ENCODE peak calls at places on chromosomes 12 and 14, in seven cellular contexts. K is activated CD4-positive, alpha-beta T cell treated with anti-CD3 and anti-CD28 coated beads, Interleukin-2, amount 50 U/mL, for 1 hour; F is T-cell; V is H54; P is IMR-90; I is retinal pigment epithelial cell; D is COLO829. U is an unnamed sample.

GRCh38 chr14:23984891-23985607 is 3.7 kb upstream of the DHRS4L2 start:
- DNase-seq in D (no peak), P (peak), F (no peak), K (no peak), V (no peak), I (peak), U (no peak)

GRCh38 chr12:107491856-107492255 is 193.7 kb upstream of the PWP1 start:
- DNase-seq in K (no peak), I (no peak), V (no peak), F (no peak), D (peak), P (peak), U (no peak)

GRCh38 chr14:92686763-92687427 is 61.5 kb downstream of the LGMN start:
- DNase-seq in P (peak), F (peak), K (peak), V (peak), D (peak), I (no peak), U (no peak)

GRCh38 chr12:98559666-98560065 is 33.8 kb upstream of the SLC25A3 start:
- DNase-seq in P (no peak), D (peak), K (no peak), I (no peak), F (no peak), V (no peak), U (no peak)

GRCh38 chr14:77184396-77185092 is 2.9 kb downstream of the TMEM63C start:
- DNase-seq in K (no peak), P (no peak), D (no peak), F (no peak), V (no peak), I (no peak), U (no peak)

GRCh38 chr12:116916714-116917114 is 6.0 kb downstream of the FBXW8 start:
- DNase-seq in P (peak), V (peak), I (peak), K (peak), D (peak), F (peak), U (peak)

GRCh38 chr14:103723176-103724081 is 7.8 kb downstream of the ZFYVE21 start:
- DNase-seq in K (no peak), I (no peak), D (no peak), F (no peak), P (no peak), V (no peak), U (no peak)

GRCh38 chr12:7609480-7609879 is 56.2 kb downstream of the APOBEC1 start:
- DNase-seq in P (peak), F (no peak), D (no peak), I (no peak), K (no peak), V (no peak), U (no peak)

GRCh38 chr14:70808023-70808401 is 1.3 kb downstream of the MAP3K9 start:
- DNase-seq in P (no peak), V (peak), D (no peak), K (peak), I (no peak), F (peak), U (no peak)

GRCh38 chr12:67651380-67651695 is 2.8 kb downstream of the DYRK2 start:
- DNase-seq in I (no peak), K (peak), V (peak), D (no peak), F (peak), P (peak), U (no peak)

GRCh38 chr14:90568405-90568804 is 171.6 kb downstream of the CALM1 start:
- DNase-seq in I (peak), F (no peak), K (no peak), D (no peak), P (no peak), V (no peak), U (no peak)

GRCh38 chr14:59688224-59689170 is 111.9 kb upstream of the CCDC175 start:
- DNase-seq in F (no peak), V (peak), D (peak), K (no peak), P (peak), I (peak), U (no peak)

GRCh38 chr12:62805517-62805916 is 129.4 kb downstream of the PPM1H start:
- DNase-seq in P (no peak), V (no peak), D (no peak), F (no peak), K (no peak), I (no peak), U (no peak)

GRCh38 chr14:92549853-92550244 is 36.3 kb downstream of the RIN3 start:
- DNase-seq in D (no peak), K (no peak), F (no peak), V (no peak), P (peak), I (no peak), U (no peak)

GRCh38 chr14:32004300-32004699 is 72.8 kb upstream of the ARHGAP5 start:
- DNase-seq in K (no peak), F (no peak), P (no peak), I (no peak), D (no peak), V (no peak), U (peak)

GRCh38 chr12:60259241-60259640 is 663.4 kb downstream of the SLC16A7 start:
- DNase-seq in I (no peak), F (no peak), V (no peak), K (no peak), D (no peak), P (no peak), U (no peak)

GRCh38 chr14:88667555-88668273 is 104.9 kb downstream of the ZC3H14 start:
- DNase-seq in I (peak), D (peak), V (peak), K (peak), F (peak), P (peak), U (peak)

GRCh38 chr14:101539929-101540328 is 21.4 kb upstream of the DIO3 start:
- DNase-seq in P (no peak), K (no peak), I (no peak), D (no peak), V (no peak), F (no peak), U (no peak)

GRCh38 chr12:51323966-51324895 is at the start of gene BIN2:
- DNase-seq in K (peak), V (no peak), P (no peak), D (no peak), F (peak), I (no peak), U (no peak)

GRCh38 chr14:99574099-99574880 is 29.7 kb downstream of the CCDC85C start:
- DNase-seq in F (no peak), V (peak), K (no peak), P (peak), I (peak), D (no peak), U (peak)